ENCODE peak calls at places on chromosome 20, in nine cellular contexts. O, N, K, P, C, T, S, U and E are unnamed samples.

GRCh38 chr20:8527998-8528397 is 395.9 kb downstream of the PLCB1 start:
- DNase-seq in O (no peak), N (no peak), K (no peak), P (peak), C (peak), T (no peak), S (no peak), U (no peak), E (peak)

GRCh38 chr20:63054695-63055240 is 48.0 kb upstream of the BHLHE23 start:
- DNase-seq in O (no peak), N (no peak), K (no peak), P (no peak), C (no peak), T (no peak), S (no peak), U (peak), E (no peak)

GRCh38 chr20:58330692-58331091 is 21.2 kb downstream of the RAB22A start:
- DNase-seq in O (no peak), N (no peak), K (no peak), P (no peak), C (no peak), T (no peak), S (no peak), U (no peak), E (no peak)

GRCh38 chr20:64065973-64066341 is 3.0 kb downstream of the TCEA2 start:
- DNase-seq in O (no peak), N (no peak), K (no peak), P (peak), C (peak), T (no peak), S (no peak), U (no peak), E (peak)

GRCh38 chr20:21719592-21720214 is 14.2 kb downstream of the PAX1 start:
- DNase-seq in O (peak), N (no peak), K (peak), P (peak), C (peak), T (peak), S (peak), U (no peak), E (no peak)

GRCh38 chr20:58306421-58307261 is 2.9 kb upstream of the RAB22A start:
- DNase-seq in O (no peak), N (peak), K (no peak), P (peak), C (no peak), T (no peak), S (no peak), U (no peak), E (peak)

GRCh38 chr20:8172191-8172590 is 40.1 kb downstream of the PLCB1 start:
- DNase-seq in O (no peak), N (no peak), K (no peak), P (no peak), C (no peak), T (no peak), S (no peak), U (no peak), E (no peak)

GRCh38 chr20:23655551-23656211 is 17.9 kb upstream of the CST3 start:
- DNase-seq in O (no peak), N (no peak), K (no peak), P (no peak), C (no peak), T (no peak), S (no peak), U (peak), E (no peak)

GRCh38 chr20:46894579-46894958 is at the start of gene EYA2:
- DNase-seq in O (no peak), N (no peak), K (peak), P (no peak), C (peak), T (no peak), S (peak), U (no peak), E (peak)

GRCh38 chr20:13102237-13102636 is 93.5 kb downstream of the SPTLC3 start:
- DNase-seq in O (no peak), N (no peak), K (no peak), P (peak), C (no peak), T (no peak), S (no peak), U (no peak), E (no peak)

GRCh38 chr20:53826597-53827291 is 233.1 kb upstream of the ZNF217 start:
- DNase-seq in O (no peak), N (no peak), K (no peak), P (peak), C (no peak), T (no peak), S (no peak), U (no peak), E (no peak)

GRCh38 chr20:24732076-24732475 is 217.0 kb upstream of the CST7 start:
- DNase-seq in O (no peak), N (no peak), K (no peak), P (no peak), C (no peak), T (no peak), S (no peak), U (no peak), E (no peak)

GRCh38 chr20:41232971-41233926 is 84.3 kb downstream of the ZHX3 start:
- DNase-seq in O (no peak), N (no peak), K (no peak), P (peak), C (peak), T (peak), S (no peak), U (no peak), E (no peak)

GRCh38 chr20:20568604-20569205 is 143.7 kb downstream of the RALGAPA2 start:
- DNase-seq in O (no peak), N (no peak), K (peak), P (peak), C (peak), T (peak), S (peak), U (peak), E (peak)

GRCh38 chr20:52104546-52105044 is 87.0 kb downstream of the ZFP64 start:
- DNase-seq in O (no peak), N (no peak), K (no peak), P (peak), C (peak), T (no peak), S (peak), U (no peak), E (no peak)

GRCh38 chr20:50113420-50114224 is 672 bp upstream of the UBE2V1 start:
- DNase-seq in O (peak), N (no peak), K (peak), P (no peak), C (no peak), T (no peak), S (no peak), U (no peak), E (no peak)

GRCh38 chr20:46349742-46350056 is 41.4 kb upstream of the CDH22 start:
- DNase-seq in O (no peak), N (no peak), K (peak), P (no peak), C (no peak), T (no peak), S (no peak), U (no peak), E (no peak)

GRCh38 chr20:15836634-15837033 is 736.6 kb downstream of the KIF16B start:
- DNase-seq in O (no peak), N (no peak), K (no peak), P (no peak), C (no peak), T (no peak), S (no peak), U (no peak), E (no peak)

GRCh38 chr20:31642837-31643236 is 5.1 kb downstream of the COX4I2 start:
- DNase-seq in O (no peak), N (no peak), K (no peak), P (no peak), C (no peak), T (no peak), S (no peak), U (no peak), E (no peak)

GRCh38 chr20:25478889-25479568 is 71.6 kb downstream of the GINS1 start:
- DNase-seq in O (no peak), N (no peak), K (no peak), P (no peak), C (no peak), T (no peak), S (no peak), U (peak), E (no peak)

GRCh38 chr20:55139173-55139765 is 663.9 kb downstream of the DOK5 start:
- DNase-seq in O (no peak), N (no peak), K (no peak), P (no peak), C (no peak), T (no peak), S (no peak), U (no peak), E (no peak)

GRCh38 chr20:461254-462198 is 807 bp downstream of the TBC1D20 start:
- DNase-seq in O (no peak), N (peak), K (peak), P (peak), C (peak), T (no peak), S (peak), U (peak), E (peak)

GRCh38 chr20:36243726-36244125 is 7.4 kb downstream of the AAR2 start:
- DNase-seq in O (peak), N (no peak), K (no peak), P (no peak), C (no peak), T (no peak), S (no peak), U (no peak), E (peak)

GRCh38 chr20:32125511-32125910 is 16.0 kb downstream of the TM9SF4 start:
- DNase-seq in O (no peak), N (no peak), K (no peak), P (no peak), C (no peak), T (no peak), S (no peak), U (no peak), E (no peak)

GRCh38 chr20:12882832-12883506 is 125.8 kb upstream of the SPTLC3 start:
- DNase-seq in O (no peak), N (no peak), K (no peak), P (peak), C (no peak), T (no peak), S (no peak), U (no peak), E (no peak)

GRCh38 chr20:6053064-6053775 is 640 bp downstream of the LRRN4 start:
- DNase-seq in O (no peak), N (no peak), K (no peak), P (no peak), C (no peak), T (no peak), S (no peak), U (no peak), E (no peak)

GRCh38 chr20:7579888-7580287 is 360.4 kb downstream of the HAO1 start:
- DNase-seq in O (no peak), N (no peak), K (no peak), P (no peak), C (no peak), T (no peak), S (no peak), U (no peak), E (no peak)

GRCh38 chr20:33394718-33395117 is 6.6 kb downstream of the CDK5RAP1 start:
- DNase-seq in O (no peak), N (no peak), K (no peak), P (peak), C (no peak), T (no peak), S (no peak), U (no peak), E (no peak)

GRCh38 chr20:33753763-33754162 is 22.0 kb downstream of the ZNF341 start:
- DNase-seq in O (no peak), N (no peak), K (no peak), P (peak), C (peak), T (no peak), S (no peak), U (no peak), E (no peak)

GRCh38 chr20:24965065-24965919 is 16.2 kb downstream of the CST7 start:
- DNase-seq in O (no peak), N (no peak), K (no peak), P (no peak), C (no peak), T (no peak), S (no peak), U (peak), E (no peak)

GRCh38 chr20:32585011-32585518 is at the start of gene NOL4L:
- DNase-seq in O (no peak), N (no peak), K (peak), P (peak), C (peak), T (no peak), S (peak), U (peak), E (peak)